ENCODE peak calls at places on chromosomes 2 and 18, in six cellular contexts. Z is ovary; P is GOT3; C is effector memory CD8-positive, alpha-beta T cell; K is stimulated activated CD4-positive, alpha-beta T cell treated with anti-CD3 and anti-CD28 coated beads, Interleukin-4, amount 100 ng/mL, for 1 hour; W is kidney tubule cell. G is an unnamed sample.
A peak's percentile ranks its signal among the peaks of the same experiment; 100 is the strongest.

GRCh38 chr2:224040753-224041152 is 1.7 kb upstream of the SERPINE2 start:
- DNase-seq in K (no peak), C (no peak), W (no peak), P (no peak), Z (no peak), G (no peak)

GRCh38 chr18:62590799-62591640 is 68.2 kb downstream of the ZCCHC2 start:
- DNase-seq in K (no peak), W (no peak), P (no peak), C (no peak), Z (no peak), G (no peak)

GRCh38 chr2:36459725-36460137 is 104.2 kb downstream of the CRIM1 start:
- DNase-seq in K (no peak), P (no peak), C (no peak), Z (no peak), W (peak; percentile 87), G (peak; percentile 72)

GRCh38 chr2:9824956-9825720 is 18.1 kb upstream of the TAF1B start:
- DNase-seq in Z (no peak), C (no peak), W (no peak), P (no peak), K (no peak), G (no peak)

GRCh38 chr18:25256439-25256838 is 95.5 kb downstream of the ZNF521 start:
- DNase-seq in C (no peak), W (no peak), Z (no peak), K (no peak), P (no peak), G (no peak)

GRCh38 chr2:54052825-54053718 is 62.3 kb upstream of the ACYP2 start:
- DNase-seq in P (no peak), W (peak; percentile 5), Z (no peak), K (no peak), C (no peak), G (no peak)

GRCh38 chr2:181812106-181812745 is 79.3 kb upstream of the ITPRID2 start:
- DNase-seq in Z (no peak), C (no peak), K (no peak), W (no peak), P (no peak), G (peak; percentile 65)

GRCh38 chr2:75565523-75566449 is 5.0 kb upstream of the EVA1A start:
- DNase-seq in Z (no peak), C (no peak), K (no peak), W (peak; percentile 96), P (no peak), G (no peak)